ENCODE peak calls at places on chromosomes 3 and 15, in four cellular contexts. X is cardiac muscle cell, V is brain microvascular endothelial cell, E is body of pancreas. O is an unnamed sample.

GRCh38 chr15:39028069-39028468 is 463.5 kb upstream of the RASGRP1 start:
- DNase-seq in X (no peak), V (peak), E (peak), O (no peak)

GRCh38 chr3:67227030-67227429 is 228.9 kb downstream of the KBTBD8 start:
- DNase-seq in X (no peak), V (no peak), E (no peak), O (no peak)

GRCh38 chr3:125961289-125961589 is 7.7 kb upstream of the ROPN1B start:
- DNase-seq in X (no peak), V (no peak), E (no peak), O (no peak)

GRCh38 chr15:43277901-43278300 is 11.2 kb upstream of the TGM5 start:
- DNase-seq in X (no peak), V (no peak), E (no peak), O (no peak)

GRCh38 chr3:135915206-135915605 is 50.3 kb upstream of the PPP2R3A start:
- DNase-seq in X (no peak), V (no peak), E (no peak), O (no peak)

GRCh38 chr15:89068325-89068784 is 19.9 kb upstream of the ABHD2 start:
- DNase-seq in X (no peak), V (peak), E (no peak), O (no peak)

GRCh38 chr3:184156522-184156955 is 1.4 kb downstream of the DVL3 start:
- DNase-seq in X (peak), V (peak), E (peak), O (no peak)

GRCh38 chr3:146037697-146038096 is 123.3 kb downstream of the PLOD2 start:
- DNase-seq in X (no peak), V (no peak), E (no peak), O (no peak)

GRCh38 chr3:138089091-138089490 is 26.3 kb downstream of the DZIP1L start:
- DNase-seq in X (no peak), V (peak), E (no peak), O (no peak)

GRCh38 chr15:51448592-51449494 is 107.4 kb downstream of the GLDN start:
- DNase-seq in X (no peak), V (no peak), E (no peak), O (no peak)

GRCh38 chr3:112778298-112779008 is 68.2 kb downstream of the CD200R1L start:
- DNase-seq in X (no peak), V (peak), E (no peak), O (no peak)

DNA sequence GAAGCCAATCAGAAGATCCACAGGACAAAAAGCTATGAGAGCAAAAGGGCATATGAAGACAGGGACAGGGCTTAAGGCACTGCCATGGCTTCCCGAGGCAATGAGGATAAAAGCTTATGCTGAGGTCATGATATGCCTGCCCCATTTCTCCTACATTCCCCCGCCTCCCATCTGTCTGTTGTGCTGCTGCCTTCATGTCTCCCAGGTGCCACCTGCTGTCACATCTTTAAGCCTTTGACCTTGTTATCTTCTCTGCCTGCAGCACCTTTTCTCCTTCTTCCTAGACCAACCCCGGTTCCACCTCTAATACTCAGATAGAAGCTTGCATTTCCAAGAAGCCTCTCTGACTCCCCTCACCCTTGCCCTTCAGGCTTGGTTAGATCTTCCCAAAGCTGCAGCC is 213.8 kb downstream of the ARRDC4 start:
- DNase-seq in X (no peak), V (no peak), E (no peak), O (no peak)
- H3K27ac ChIP-seq in X (no peak), V (no peak), E (no peak), O (no peak)

GRCh38 chr3:13595001-13595421 is 46.1 kb downstream of the FBLN2 start:
- DNase-seq in X (no peak), V (no peak), E (peak), O (no peak)
- H3K4me3 ChIP-seq in X (no peak), V (no peak), E (no peak), O (no peak)

GRCh38 chr3:133276594-133276993 is 123.3 kb upstream of the BFSP2 start:
- DNase-seq in X (no peak), V (no peak), E (no peak), O (no peak)
- H3K27ac ChIP-seq in X (no peak), V (no peak), E (no peak), O (no peak)

DNA sequence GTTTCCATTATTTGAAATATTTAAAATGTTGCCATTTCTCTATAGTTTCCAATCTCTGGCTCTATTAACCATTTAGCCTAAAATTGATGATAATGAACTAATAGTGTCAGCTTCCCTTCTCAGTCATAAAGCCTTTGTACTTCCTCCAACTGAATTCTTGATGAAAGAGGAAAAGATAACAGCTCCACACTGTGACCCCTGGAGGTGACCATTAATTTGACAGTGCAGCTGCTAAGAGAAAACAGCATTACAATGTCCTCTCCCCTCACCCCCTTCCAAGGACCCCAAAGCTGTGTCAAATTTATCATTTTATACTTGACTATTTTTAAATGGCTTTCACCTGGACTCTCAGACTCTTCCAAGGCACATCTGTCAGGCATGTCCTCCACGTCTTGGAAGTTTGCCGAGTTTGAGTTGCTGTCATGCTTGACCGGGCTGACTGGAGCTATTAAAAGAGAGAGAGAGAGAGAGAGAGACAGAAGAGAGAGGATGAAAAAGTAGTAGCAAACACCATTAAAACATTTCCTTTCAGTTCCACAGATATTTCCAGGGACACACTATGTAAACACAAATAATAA is 236.5 kb downstream of the WDR72 start:
- DNase-seq in X (peak), V (no peak), E (peak), O (no peak)
- H3K4me3 ChIP-seq in X (no peak), V (no peak), E (no peak), O (no peak)

DNA sequence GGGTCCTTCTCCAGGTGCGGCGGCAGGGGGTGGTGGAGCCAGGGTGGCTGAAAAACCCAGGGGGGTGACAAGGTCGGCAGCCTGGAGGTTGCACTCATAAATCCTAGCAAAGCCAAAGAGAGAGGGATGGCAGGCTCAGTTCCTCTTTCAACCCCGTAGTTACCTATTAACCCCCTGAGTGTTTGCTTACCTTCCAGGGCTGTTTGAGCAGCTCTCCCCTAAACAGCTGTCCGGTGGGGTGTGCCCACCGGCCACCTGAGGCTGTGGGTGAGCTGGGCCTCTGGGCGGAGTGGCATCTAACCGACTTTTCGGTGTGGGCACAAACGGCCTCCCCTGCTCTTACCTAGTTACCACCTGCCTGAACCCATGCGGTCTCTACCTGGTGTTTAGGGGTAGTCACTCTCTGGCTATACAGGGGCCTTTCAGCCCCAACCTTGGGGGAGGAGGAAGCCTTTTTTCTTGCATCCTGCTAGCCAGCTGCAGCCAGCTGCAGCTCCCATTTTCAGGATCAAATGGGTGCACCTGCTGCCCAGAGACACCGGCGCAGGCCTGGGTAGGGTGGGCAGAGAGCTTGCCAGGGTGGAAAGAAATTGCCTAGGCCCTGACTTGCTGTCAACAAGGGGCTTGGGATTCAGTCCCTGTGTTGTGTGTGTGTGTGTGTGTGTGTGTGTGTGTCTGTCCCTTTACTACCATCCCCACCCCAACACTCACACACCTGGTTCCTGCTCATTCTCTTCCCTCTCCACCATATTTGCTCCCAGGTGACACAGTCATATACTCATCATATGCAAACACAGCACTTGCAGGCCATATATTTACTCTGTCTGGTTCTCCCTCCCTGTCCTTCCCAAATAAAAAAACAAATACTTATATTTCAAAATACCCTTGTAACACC is 3.7 kb downstream of the DLL4 start:
- DNase-seq in X (no peak), V (no peak), E (no peak), O (no peak)
- H3K27ac ChIP-seq in X (no peak), V (no peak), E (no peak), O (peak)

GRCh38 chr3:37993811-37994638 is 3.4 kb downstream of the VILL start:
- DNase-seq in X (no peak), V (peak), E (peak), O (peak)

GRCh38 chr3:37992271-37993066 is 1.9 kb downstream of the VILL start:
- DNase-seq in X (no peak), V (no peak), E (peak), O (no peak)

GRCh38 chr3:37994639-37994972 is 4.0 kb downstream of the VILL start:
- DNase-seq in X (no peak), V (no peak), E (no peak), O (no peak)

GRCh38 chr3:37991823-37992222 is 1.2 kb downstream of the VILL start:
- DNase-seq in X (no peak), V (no peak), E (no peak), O (no peak)

DNA sequence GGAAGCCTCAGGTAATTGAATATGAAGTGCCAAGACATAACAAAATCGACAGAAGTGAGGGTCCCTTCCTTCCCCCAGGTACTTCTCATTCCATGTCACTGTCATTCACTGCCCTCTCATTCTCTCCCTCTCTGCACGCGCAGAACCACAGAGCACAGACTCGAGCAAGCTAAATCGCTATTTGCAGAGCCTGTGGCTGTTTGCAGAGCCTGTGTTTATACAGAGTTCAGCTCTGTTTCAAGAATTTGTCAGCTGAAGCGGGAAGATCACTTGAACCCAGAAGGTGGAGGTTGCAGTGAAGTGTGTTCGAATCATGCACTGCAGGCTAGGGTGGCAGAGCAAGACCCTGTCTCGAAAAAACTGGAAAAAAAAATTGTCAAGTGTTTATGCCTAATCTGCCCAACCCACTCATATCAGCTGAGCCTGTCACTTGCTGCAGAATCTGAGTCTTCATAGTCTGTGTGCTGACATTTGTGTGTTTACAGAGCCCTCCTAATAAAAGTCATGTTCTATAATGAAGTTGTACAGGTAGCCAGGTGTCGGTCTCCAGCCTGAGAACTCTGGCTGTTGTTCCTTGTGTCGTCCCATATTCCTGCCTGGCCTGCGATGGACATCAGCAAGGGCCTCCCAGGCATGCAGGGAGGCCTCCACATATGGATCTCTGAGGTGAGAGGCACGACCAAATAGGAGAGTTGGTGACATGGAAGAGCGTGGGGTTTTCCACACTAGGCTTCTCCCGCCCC is 2.7 kb downstream of the VILL start:
- DNase-seq in X (no peak), V (no peak), E (no peak), O (no peak)
- H3K4me3 ChIP-seq in X (no peak), V (peak), E (no peak), O (no peak)

GRCh38 chr3:24142127-24142526 is 197.0 kb downstream of the NR1D2 start:
- DNase-seq in X (no peak), V (no peak), E (no peak), O (no peak)
- H3K27ac ChIP-seq in X (no peak), V (no peak), E (no peak), O (no peak)

DNA sequence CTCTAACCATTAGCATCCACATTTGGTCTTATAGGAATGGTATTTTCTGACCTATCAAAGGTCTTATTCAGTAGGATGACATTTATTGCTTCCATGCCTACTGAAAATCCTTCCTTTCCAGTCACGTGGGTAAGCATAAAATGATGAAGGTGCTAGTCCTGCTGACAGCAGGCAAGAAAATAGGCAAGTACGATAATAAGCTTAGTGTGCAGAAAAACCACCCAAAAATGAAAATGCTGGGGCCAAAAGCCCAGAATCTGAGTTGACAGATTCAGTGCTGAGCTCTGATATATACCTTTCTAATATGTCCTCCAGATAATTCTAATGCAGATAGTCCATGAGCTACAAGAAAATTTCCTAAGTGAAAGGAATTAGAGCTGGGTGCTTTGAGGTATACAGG is 194.8 kb downstream of the WDR72 start:
- DNase-seq in X (no peak), V (no peak), E (no peak), O (no peak)
- H3K4me3 ChIP-seq in X (no peak), V (no peak), E (no peak), O (no peak)

DNA sequence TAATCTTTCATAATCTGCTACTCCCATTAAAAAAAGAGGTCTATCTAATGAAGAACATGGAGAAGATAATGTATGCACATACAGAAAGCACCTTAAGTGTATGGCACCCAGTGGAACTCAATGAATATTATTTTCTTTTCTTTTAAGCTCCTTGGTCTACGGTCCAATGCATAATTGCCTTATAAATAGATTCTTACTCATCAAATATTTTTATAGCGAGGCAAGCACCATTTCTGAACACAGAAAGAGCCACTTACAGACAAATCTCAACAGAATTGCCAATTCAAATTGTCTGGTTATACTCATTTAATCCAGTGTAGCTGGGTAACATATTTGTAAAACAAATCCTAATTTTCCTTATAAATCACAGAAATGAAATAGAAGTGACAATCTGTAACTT is 6.3 kb downstream of the PDZRN3 start:
- DNase-seq in X (no peak), V (no peak), E (no peak), O (no peak)
- H3K27ac ChIP-seq in X (no peak), V (no peak), E (no peak), O (no peak)

O was measured in lung.